ENCODE peak calls at places on chromosomes 2 and 18, in five cellular contexts. One of them, this sample, is unnamed.

GRCh38 chr2:127053731-127054603 is 53.0 kb downstream of the BIN1 start:
- DNase-seq in HepG2: no peak
- DNase-seq in GM12878: no peak
- DNase-seq in K562: no peak
- DNase-seq in A549: no peak
- DNase-seq in this sample: no peak

GRCh38 chr2:97991081-97991856 is 4.5 kb downstream of the TMEM131 start:
- DNase-seq in A549: no peak
- DNase-seq in K562: no peak
- DNase-seq in HepG2: no peak
- DNase-seq in GM12878: no peak
- DNase-seq in this sample: no peak

GRCh38 chr2:44456946-44457345 is 95.2 kb downstream of the CAMKMT start:
- DNase-seq in A549: no peak
- DNase-seq in HepG2: no peak
- DNase-seq in GM12878: no peak
- DNase-seq in K562: no peak
- DNase-seq in this sample: no peak

GRCh38 chr2:46547223-46548102 is 68.1 kb downstream of the TMEM247 start:
- DNase-seq in K562: no peak
- DNase-seq in GM12878: no peak
- DNase-seq in HepG2: peak; percentile 91
- DNase-seq in A549: no peak
- DNase-seq in this sample: no peak

GRCh38 chr2:205685314-205686230 is 3.3 kb downstream of the NRP2 start:
- DNase-seq in HepG2: no peak
- DNase-seq in GM12878: no peak
- DNase-seq in A549: peak; percentile 48
- DNase-seq in K562: no peak
- DNase-seq in this sample: peak; percentile 85

GRCh38 chr18:77132369-77133050 is at the start of gene MBP:
- DNase-seq in GM12878: no peak
- DNase-seq in A549: no peak
- DNase-seq in HepG2: no peak
- DNase-seq in K562: no peak
- DNase-seq in this sample: peak; percentile 93

GRCh38 chr2:191693151-191693550 is 15.2 kb downstream of the NABP1 start:
- DNase-seq in HepG2: no peak
- DNase-seq in A549: no peak
- DNase-seq in K562: no peak
- DNase-seq in GM12878: no peak
- DNase-seq in this sample: no peak

GRCh38 chr2:127219716-127220090 is 396 bp downstream of the CYP27C1 start:
- DNase-seq in HepG2: no peak
- DNase-seq in A549: peak; percentile 32
- DNase-seq in GM12878: no peak
- DNase-seq in K562: no peak
- DNase-seq in this sample: peak; percentile 71

GRCh38 chr2:197090713-197091367 is 164.3 kb upstream of the PGAP1 start:
- DNase-seq in K562: no peak
- DNase-seq in HepG2: no peak
- DNase-seq in A549: no peak
- DNase-seq in GM12878: no peak
- DNase-seq in this sample: peak; percentile 17

GRCh38 chr18:9695605-9696004 is 12.5 kb upstream of the RAB31 start:
- DNase-seq in A549: no peak
- DNase-seq in GM12878: no peak
- DNase-seq in K562: no peak
- DNase-seq in HepG2: no peak
- DNase-seq in this sample: no peak

GRCh38 chr2:96962567-96963203 is 23.7 kb downstream of the FAM178B start:
- DNase-seq in GM12878: no peak
- DNase-seq in K562: no peak
- DNase-seq in HepG2: no peak
- DNase-seq in A549: no peak
- DNase-seq in this sample: no peak

GRCh38 chr2:234191819-234192407 is 141.4 kb downstream of the SPP2 start:
- DNase-seq in HepG2: no peak
- DNase-seq in GM12878: no peak
- DNase-seq in A549: peak; percentile 31
- DNase-seq in K562: no peak
- DNase-seq in this sample: no peak

GRCh38 chr2:66013456-66013855 is 421.5 kb upstream of the MEIS1 start:
- DNase-seq in GM12878: no peak
- DNase-seq in K562: peak; percentile 8
- DNase-seq in A549: no peak
- DNase-seq in HepG2: peak; percentile 20
- DNase-seq in this sample: no peak

DNA sequence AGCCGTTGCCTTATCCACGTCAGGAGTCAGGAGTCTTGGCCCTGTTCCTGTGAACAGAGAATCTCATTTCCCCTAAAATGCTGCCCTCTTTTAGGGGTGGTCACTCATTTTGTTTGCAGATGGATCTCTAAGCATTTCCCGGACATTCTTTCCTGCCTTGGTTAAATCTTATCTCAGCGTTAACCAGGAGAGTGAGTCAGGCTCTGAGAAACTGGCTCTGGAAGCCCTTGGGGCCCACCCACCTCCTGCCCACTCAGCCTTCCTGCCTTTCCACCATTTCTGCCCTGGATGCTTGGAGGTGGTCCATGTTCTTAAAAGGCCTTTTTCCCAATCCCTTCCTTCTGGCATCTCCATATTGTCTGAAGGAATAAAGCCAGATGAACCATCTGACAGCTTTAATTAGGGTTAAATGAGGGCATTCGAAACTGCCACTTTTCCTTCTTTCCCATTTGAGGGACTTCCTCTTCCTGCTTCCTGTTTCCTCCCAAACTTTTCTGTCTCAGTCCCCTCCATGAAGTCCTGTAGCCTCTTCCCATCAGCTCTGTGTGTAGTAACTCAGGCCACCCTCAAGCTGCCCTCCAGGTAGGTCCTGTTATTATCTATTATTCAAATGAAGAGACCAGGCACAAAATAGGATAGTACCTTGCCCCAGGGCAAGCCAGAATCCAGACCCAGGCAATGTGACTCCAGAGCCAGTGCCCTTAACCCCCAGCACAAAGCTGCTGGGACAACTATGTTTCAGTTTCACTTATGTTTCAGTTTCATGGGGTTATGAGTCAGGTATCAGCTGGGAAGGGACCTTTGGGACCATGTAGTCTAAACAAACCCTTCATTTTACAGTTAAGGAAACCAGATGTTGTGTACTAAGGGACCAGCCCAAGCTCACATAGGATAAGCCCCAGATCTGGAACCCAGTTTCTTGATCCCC is 9.7 kb downstream of the HK2 start:
- DNase-seq in A549: no peak
- DNase-seq in HepG2: peak; percentile 76
- DNase-seq in K562: no peak
- DNase-seq in GM12878: peak; percentile 56
- DNase-seq in this sample: no peak
- TF ChIP-seq JUNB in A549: no peak
- TF ChIP-seq JUNB in HepG2: no peak
- TF ChIP-seq JUNB in K562: no peak
- TF ChIP-seq JUNB in GM12878: peak; percentile 69
- TF ChIP-seq JUNB in this sample: no peak

GRCh38 chr2:231007159-231008045 is 11.5 kb downstream of the SPATA3 start:
- DNase-seq in GM12878: no peak
- DNase-seq in HepG2: peak; percentile 76
- DNase-seq in K562: no peak
- DNase-seq in A549: no peak
- DNase-seq in this sample: no peak
- TF ChIP-seq JUNB in GM12878: no peak
- TF ChIP-seq JUNB in HepG2: no peak
- TF ChIP-seq JUNB in K562: no peak
- TF ChIP-seq JUNB in A549: no peak
- TF ChIP-seq JUNB in this sample: no peak

DNA sequence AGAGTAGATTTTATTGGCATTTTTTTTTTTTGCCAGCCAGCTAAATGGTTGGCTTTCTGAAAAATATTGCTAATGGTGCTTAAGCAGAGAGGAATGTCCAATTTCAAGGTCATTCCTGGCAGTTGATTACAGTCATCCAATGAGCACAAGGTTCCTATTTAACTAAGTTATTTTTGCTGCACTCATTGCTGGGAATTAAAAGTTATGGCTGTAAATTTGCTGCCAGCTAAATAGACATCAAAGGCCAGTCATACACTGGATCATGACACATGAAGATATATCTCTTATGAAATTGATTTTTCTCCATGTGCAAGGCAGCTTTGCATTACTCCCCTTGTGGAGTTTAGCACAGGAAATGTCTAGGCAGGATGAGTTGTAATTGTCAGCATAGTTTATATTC is 1898.4 kb upstream of the CELF4 start:
- DNase-seq in GM12878: no peak
- DNase-seq in HepG2: no peak
- DNase-seq in A549: no peak
- DNase-seq in K562: no peak
- DNase-seq in this sample: no peak
- TF ChIP-seq JUNB in GM12878: no peak
- TF ChIP-seq JUNB in HepG2: no peak
- TF ChIP-seq JUNB in A549: no peak
- TF ChIP-seq JUNB in K562: no peak
- TF ChIP-seq JUNB in this sample: no peak

GRCh38 chr18:3150688-3151087 is 69.1 kb downstream of the MYOM1 start:
- DNase-seq in K562: no peak
- DNase-seq in A549: no peak
- DNase-seq in GM12878: no peak
- DNase-seq in HepG2: no peak
- DNase-seq in this sample: no peak

GRCh38 chr18:3153107-3153704 is 66.6 kb downstream of the MYOM1 start:
- DNase-seq in A549: no peak
- DNase-seq in HepG2: peak; percentile 88
- DNase-seq in K562: no peak
- DNase-seq in GM12878: peak; percentile 80
- DNase-seq in this sample: no peak

GRCh38 chr18:3152294-3152693 is 67.5 kb downstream of the MYOM1 start:
- DNase-seq in K562: no peak
- DNase-seq in HepG2: no peak
- DNase-seq in GM12878: no peak
- DNase-seq in A549: no peak
- DNase-seq in this sample: no peak

GRCh38 chr18:3150274-3150673 is 69.5 kb downstream of the MYOM1 start:
- DNase-seq in K562: no peak
- DNase-seq in A549: no peak
- DNase-seq in GM12878: no peak
- DNase-seq in HepG2: no peak
- DNase-seq in this sample: no peak

GRCh38 chr18:3151379-3152264 is 68.1 kb downstream of the MYOM1 start:
- DNase-seq in K562: peak; percentile 63
- DNase-seq in GM12878: no peak
- DNase-seq in A549: peak; percentile 17
- DNase-seq in HepG2: peak; percentile 36
- DNase-seq in this sample: peak; percentile 82
- TF ChIP-seq JUNB in K562: no peak
- TF ChIP-seq JUNB in GM12878: no peak
- TF ChIP-seq JUNB in A549: no peak
- TF ChIP-seq JUNB in HepG2: no peak
- TF ChIP-seq JUNB in this sample: no peak

DNA sequence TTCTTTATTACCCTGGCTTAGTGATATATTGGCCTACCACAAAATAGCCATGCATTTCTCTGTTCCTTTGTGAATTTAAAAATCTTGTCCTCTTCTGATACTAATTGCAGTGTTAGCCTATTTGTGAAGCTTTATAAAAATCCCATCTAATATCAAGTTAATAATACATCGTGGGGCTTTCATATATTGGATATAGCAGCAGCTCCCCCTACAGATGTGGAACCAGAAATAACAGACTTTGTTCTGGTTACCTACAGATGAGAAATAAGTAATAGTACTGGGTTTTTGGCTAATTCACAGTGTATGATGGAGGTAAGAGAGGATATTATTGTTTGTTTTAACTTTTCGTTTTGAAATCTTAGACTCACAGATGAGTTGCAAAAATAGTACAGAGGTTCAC is 1661.7 kb upstream of the PIK3C3 start:
- DNase-seq in HepG2: no peak
- DNase-seq in GM12878: no peak
- DNase-seq in A549: no peak
- DNase-seq in K562: no peak
- DNase-seq in this sample: peak; percentile 34
- TF ChIP-seq JUNB in HepG2: no peak
- TF ChIP-seq JUNB in GM12878: no peak
- TF ChIP-seq JUNB in A549: no peak
- TF ChIP-seq JUNB in K562: no peak
- TF ChIP-seq JUNB in this sample: no peak

DNA sequence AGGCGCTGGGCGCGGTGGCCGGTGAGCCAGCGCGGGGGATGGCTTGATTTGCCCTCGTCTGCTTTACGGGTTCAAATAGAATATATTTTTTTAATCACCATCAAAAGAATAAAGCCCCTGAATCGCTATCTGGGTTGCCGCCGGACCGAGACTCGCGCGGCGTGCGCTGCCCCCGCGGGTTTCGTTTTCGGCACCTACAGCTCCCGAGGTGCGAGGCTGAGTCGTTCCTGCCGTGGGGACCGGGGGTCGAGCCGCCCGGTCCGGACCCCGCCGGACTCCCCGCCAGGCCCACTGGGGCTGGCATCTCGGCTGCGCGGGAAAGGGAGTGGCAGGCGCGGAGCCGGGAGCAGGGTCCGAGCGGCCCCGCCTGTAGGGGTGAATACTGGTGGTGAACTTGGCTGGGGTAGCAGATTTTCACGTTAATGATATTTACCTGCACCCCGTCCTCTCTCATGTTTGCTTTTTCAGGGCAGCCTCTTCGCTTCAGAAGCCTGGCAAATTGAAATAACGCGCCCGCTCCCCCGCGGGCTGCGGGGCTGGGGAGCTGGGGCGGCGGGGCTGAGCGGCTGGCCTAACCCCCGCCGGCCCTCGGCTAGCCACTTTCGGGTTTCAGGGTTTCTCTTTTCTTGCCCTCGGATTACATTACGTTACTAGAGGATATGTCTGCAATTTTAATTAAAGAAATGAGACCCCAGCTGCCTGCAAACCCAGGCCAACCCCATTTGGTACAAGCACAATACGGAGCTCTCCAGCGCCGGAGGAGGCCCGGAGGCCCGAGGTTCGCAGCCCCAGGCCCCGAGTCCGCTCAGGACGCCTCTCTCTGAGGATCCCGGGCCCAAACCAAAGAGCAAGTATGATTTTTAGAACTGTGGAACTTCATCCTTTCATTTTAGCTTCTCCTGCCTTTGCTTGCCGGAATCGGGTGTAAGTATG is 1.7 kb upstream of the CELF4 start:
- DNase-seq in HepG2: no peak
- DNase-seq in GM12878: no peak
- DNase-seq in K562: no peak
- DNase-seq in A549: no peak
- DNase-seq in this sample: peak; percentile 28
- TF ChIP-seq JUNB in HepG2: no peak
- TF ChIP-seq JUNB in GM12878: no peak
- TF ChIP-seq JUNB in K562: no peak
- TF ChIP-seq JUNB in A549: no peak
- TF ChIP-seq JUNB in this sample: no peak